ENCODE peak calls at places on chromosomes 12 and 14, in six cellular contexts. T is IMR-90, G is Peyer's patch, I is suprapubic skin, X is uterus, P is adrenal gland. Y is an unnamed sample.

GRCh38 chr12:127271776-127272175 is 995.2 kb upstream of the TMEM132C start:
- DNase-seq in T (no peak), G (no peak), I (no peak), X (no peak), P (no peak), Y (no peak)

GRCh38 chr14:22822619-22823551 is 6.8 kb upstream of the MRPL52 start:
- DNase-seq in T (peak), G (peak), I (peak), X (peak), P (peak), Y (no peak)

GRCh38 chr14:94376976-94377865 is 11.2 kb downstream of the SERPINA1 start:
- DNase-seq in T (no peak), G (no peak), I (peak), X (no peak), P (no peak), Y (no peak)

GRCh38 chr12:67067453-67068203 is 201.5 kb upstream of the CAND1 start:
- DNase-seq in T (no peak), G (no peak), I (no peak), X (no peak), P (no peak), Y (no peak)

GRCh38 chr14:85576848-85577541 is 47.1 kb downstream of the FLRT2 start:
- DNase-seq in T (peak), G (no peak), I (no peak), X (no peak), P (no peak), Y (no peak)

GRCh38 chr14:77195766-77196165 is 14.2 kb downstream of the TMEM63C start:
- DNase-seq in T (no peak), G (no peak), I (no peak), X (no peak), P (peak), Y (no peak)

GRCh38 chr14:73467800-73468199 is 9.5 kb upstream of the NUMB start:
- DNase-seq in T (peak), G (no peak), I (no peak), X (no peak), P (no peak), Y (no peak)

GRCh38 chr12:64733857-64734256 is 25.3 kb downstream of the GNS start:
- DNase-seq in T (no peak), G (no peak), I (no peak), X (no peak), P (peak), Y (no peak)

GRCh38 chr12:2877959-2878732 is 1.1 kb downstream of the RHNO1 start:
- DNase-seq in T (peak), G (no peak), I (no peak), X (no peak), P (no peak), Y (no peak)

GRCh38 chr14:58677525-58677924 is 39.8 kb downstream of the DACT1 start:
- DNase-seq in T (no peak), G (no peak), I (no peak), X (no peak), P (no peak), Y (no peak)

GRCh38 chr14:71311061-71311460 is 403.8 kb downstream of the PCNX1 start:
- DNase-seq in T (no peak), G (no peak), I (no peak), X (no peak), P (no peak), Y (no peak)

GRCh38 chr14:105250986-105251385 is 2.7 kb downstream of the BTBD6 start:
- DNase-seq in T (no peak), G (no peak), I (no peak), X (no peak), P (no peak), Y (no peak)

GRCh38 chr14:69879175-69880047 is at the start of gene SMOC1:
- DNase-seq in T (peak), G (no peak), I (no peak), X (peak), P (peak), Y (no peak)

GRCh38 chr12:78864483-78865296 is at the start of gene SYT1:
- DNase-seq in T (peak), G (peak), I (peak), X (peak), P (peak), Y (no peak)

GRCh38 chr14:22561661-22562579 is 27.1 kb downstream of the DAD1 start:
- DNase-seq in T (no peak), G (no peak), I (no peak), X (no peak), P (no peak), Y (no peak)

GRCh38 chr12:12017135-12017581 is 53.6 kb upstream of the BCL2L14 start:
- DNase-seq in T (no peak), G (no peak), I (no peak), X (no peak), P (peak), Y (no peak)

DNA sequence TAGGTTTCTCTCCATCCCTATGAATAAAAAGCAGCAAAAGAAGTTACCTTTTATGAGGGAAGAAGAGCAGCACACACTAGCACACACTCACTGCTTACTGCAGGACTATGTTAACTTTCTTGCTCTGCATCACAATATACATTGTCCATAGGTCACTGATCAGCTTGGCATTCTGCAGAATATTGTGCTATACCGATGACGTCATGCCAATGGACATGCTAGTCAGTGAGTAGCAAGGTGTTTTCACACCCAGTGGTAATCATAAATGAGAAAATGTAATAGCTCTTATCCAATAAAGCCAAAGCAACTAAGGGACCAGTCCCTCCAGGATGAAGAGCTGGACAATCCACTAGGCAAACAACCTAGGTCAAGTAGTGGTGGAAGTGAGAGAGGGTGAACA is 16.7 kb upstream of the ZDHHC17 start:
- DNase-seq in T (no peak), G (no peak), I (no peak), X (no peak), P (no peak), Y (no peak)
- H3K4me3 ChIP-seq in T (no peak), G (no peak), I (no peak), X (no peak), P (no peak), Y (no peak)

GRCh38 chr12:122205590-122205925 is 2.0 kb downstream of the B3GNT4 start:
- DNase-seq in T (no peak), G (no peak), I (no peak), X (no peak), P (no peak), Y (no peak)

GRCh38 chr12:122203301-122203967 is at the start of gene B3GNT4:
- DNase-seq in T (peak), G (peak), I (no peak), X (peak), P (peak), Y (no peak)

GRCh38 chr12:122206111-122206881 is 2.8 kb downstream of the B3GNT4 start:
- DNase-seq in T (no peak), G (no peak), I (peak), X (no peak), P (no peak), Y (no peak)

GRCh38 chr12:122203968-122204828 is 689 bp downstream of the B3GNT4 start:
- DNase-seq in T (no peak), G (no peak), I (no peak), X (no peak), P (no peak), Y (no peak)

DNA sequence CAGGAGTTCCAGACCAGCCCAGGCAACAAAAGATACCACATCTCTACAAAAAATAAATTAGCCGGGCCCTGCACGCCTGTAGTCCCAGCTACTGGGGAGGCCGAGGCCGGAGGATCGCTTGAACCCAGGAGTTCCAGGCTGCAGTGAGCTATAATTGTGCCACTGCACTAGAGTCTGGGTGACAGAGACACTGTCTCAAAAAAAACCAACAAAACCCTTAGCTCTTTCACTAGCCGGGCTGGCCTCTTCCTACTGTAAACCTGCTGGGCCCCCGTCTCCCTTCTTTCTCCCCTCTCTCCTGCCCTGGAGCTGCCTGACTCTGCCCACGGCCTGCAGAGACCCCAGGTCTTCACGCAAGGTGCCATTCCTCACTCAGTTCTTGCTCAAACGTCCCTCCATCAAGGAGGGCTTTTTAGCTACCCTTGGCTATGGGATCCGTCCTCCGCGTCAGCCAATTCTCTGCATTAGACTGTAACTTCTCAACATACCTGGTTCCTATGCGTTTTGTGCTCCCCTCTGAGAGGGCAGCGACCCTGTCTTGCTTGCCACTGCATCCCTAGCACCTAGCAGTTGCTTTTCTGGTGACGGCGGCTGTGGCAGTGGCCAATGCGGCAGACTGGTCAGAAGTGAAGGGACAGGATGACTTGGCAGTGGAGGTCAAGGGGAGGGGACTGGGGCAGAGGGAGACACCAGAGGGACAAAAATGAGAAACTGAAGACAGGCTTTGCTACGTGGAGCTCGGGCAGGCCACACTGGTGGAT is 1.5 kb downstream of the B3GNT4 start:
- DNase-seq in T (no peak), G (no peak), I (peak), X (no peak), P (peak), Y (no peak)
- TF ChIP-seq POLR2A in T (no peak), G (no peak), I (no peak), X (no peak), P (no peak), Y (no peak)

DNA sequence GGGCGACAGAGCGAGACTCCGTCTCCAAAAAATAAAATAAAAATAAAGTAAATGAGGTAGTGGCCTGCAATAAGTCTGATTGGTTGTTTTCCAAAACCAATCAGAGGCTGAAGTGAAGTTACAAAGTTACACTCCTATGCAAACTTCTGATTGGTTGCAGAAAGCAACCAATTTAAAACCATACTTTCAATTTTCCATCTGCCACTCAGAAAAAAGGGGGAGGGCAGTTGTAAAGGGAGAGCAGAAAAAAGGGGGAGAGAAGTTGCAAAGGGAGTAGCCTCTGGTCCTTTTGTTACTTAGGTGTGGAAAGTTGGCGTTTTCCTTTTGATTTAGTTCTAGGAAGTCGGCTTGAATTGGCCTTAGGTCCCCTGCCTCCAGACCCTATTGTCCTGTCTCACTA is 12.6 kb upstream of the DNM1L start:
- DNase-seq in T (no peak), G (no peak), I (no peak), X (no peak), P (no peak), Y (no peak)
- H3K4me3 ChIP-seq in T (peak), G (no peak), I (no peak), X (no peak), P (no peak), Y (no peak)

GRCh38 chr12:716506-716905 is 35.9 kb upstream of the WNK1 start:
- DNase-seq in T (no peak), G (no peak), I (no peak), X (peak), P (no peak), Y (no peak)
- TF ChIP-seq POLR2A in T (no peak), G (no peak), I (no peak), X (no peak), P (no peak), Y (no peak)

DNA sequence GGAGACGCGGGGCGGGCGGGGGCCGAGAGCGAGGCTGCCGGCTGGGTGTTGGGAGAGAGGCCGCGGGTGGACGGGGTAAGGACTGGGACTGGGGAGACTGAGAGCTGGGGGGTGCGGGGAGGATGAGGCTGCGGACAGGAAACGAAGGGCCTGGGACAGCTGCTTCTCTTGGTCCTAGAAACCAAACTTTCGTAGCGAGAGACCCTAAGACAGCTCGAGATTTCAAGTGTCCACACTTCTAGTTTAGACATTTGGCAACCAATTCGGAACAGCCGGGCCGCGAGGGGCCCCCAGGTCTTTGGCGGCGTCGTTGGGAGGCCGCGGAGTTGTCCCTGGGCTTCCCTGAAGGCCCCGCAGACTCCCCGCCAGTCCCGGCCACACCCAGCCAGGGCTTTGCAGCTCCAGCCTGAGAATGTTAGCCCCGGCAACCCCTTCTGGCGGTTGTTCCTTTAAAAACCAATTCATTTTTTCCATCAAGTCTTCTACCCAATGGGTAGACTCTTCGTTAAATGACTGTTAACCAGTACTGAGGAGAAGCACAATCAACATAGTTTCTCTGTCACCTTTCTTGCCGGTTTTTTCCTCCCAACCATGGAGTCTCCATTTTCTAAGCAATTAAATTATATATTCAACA is 11.5 kb downstream of the NKX2-1 start:
- DNase-seq in T (no peak), G (no peak), I (no peak), X (no peak), P (no peak), Y (no peak)
- H3K4me3 ChIP-seq in T (no peak), G (no peak), I (no peak), X (no peak), P (no peak), Y (no peak)

GRCh38 chr12:57127710-57128518 is at the start of gene LRP1:
- DNase-seq in T (peak), G (peak), I (peak), X (peak), P (peak), Y (no peak)
- TF ChIP-seq POLR2A in T (no peak), G (peak), I (no peak), X (peak), P (no peak), Y (peak)

GRCh38 chr12:65894127-65894526 is 69.8 kb downstream of the HMGA2 start:
- DNase-seq in T (peak), G (no peak), I (no peak), X (no peak), P (no peak), Y (no peak)

GRCh38 chr12:65894624-65895023 is 70.3 kb downstream of the HMGA2 start:
- DNase-seq in T (no peak), G (no peak), I (no peak), X (no peak), P (no peak), Y (no peak)

GRCh38 chr12:65896743-65897142 is 72.5 kb downstream of the HMGA2 start:
- DNase-seq in T (no peak), G (no peak), I (no peak), X (no peak), P (no peak), Y (no peak)

GRCh38 chr12:65895031-65895430 is 70.7 kb downstream of the HMGA2 start:
- DNase-seq in T (no peak), G (no peak), I (no peak), X (no peak), P (no peak), Y (no peak)

GRCh38 chr12:65895759-65896656 is 71.7 kb downstream of the HMGA2 start:
- DNase-seq in T (no peak), G (no peak), I (no peak), X (no peak), P (no peak), Y (no peak)
- H3K4me3 ChIP-seq in T (no peak), G (no peak), I (no peak), X (no peak), P (no peak), Y (no peak)

DNA sequence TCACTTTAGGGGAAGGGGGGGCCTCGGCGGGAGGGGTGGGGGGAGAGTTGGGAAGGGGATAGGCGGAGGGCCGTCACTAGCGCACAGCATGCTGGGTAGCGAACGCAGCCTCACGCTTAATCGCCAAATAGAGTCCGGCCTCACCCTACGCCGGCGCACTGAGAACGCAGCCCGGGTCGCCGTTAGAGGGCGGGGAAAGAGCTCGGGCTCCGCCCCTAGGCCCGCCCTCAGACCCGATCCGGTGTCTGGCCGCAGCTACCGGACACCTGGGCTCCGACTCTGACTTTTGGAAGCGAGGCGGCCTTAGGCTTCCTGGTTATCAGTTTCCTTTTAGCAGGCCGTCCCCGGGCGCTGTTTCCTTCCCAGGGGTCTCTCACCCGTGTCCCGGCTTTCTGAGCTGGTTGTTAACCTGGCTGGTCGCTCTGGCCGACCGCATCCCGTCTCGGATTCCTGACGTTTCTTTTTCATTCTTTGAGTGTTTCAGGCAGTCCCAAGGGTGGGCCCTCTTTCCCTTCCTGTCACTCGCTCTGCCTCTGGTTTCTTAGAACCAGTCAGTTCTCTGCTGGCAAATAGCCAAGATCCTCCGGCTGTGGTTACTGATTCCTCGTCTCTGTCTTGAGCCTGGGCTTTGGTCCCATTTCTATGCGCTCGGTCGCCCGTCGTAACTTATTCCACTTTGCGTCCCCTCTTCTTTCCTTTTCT is 367 bp upstream of the STRN3 start:
- DNase-seq in T (peak), G (peak), I (peak), X (peak), P (peak), Y (peak)
- TF ChIP-seq POLR2A in T (peak), G (peak), I (peak), X (peak), P (no peak), Y (peak)

GRCh38 chr14:56810850-56811595 is 744 bp upstream of the OTX2 start:
- DNase-seq in T (no peak), G (no peak), I (no peak), X (no peak), P (no peak), Y (no peak)
- H3K4me3 ChIP-seq in T (no peak), G (no peak), I (no peak), X (no peak), P (no peak), Y (no peak)

Y was measured in esophagus squamous epithelium.